ENCODE peak calls at places on chromosomes 1 and 21, in nine cellular contexts. F, C, Q, U, W, L, O, H and J are unnamed samples.
A peak's percentile ranks its signal among the peaks of the same experiment; 100 is the strongest.

GRCh38 chr1:25771246-25772114 is 28.5 kb upstream of the SELENON start:
- DNase-seq in F (no peak), C (no peak), Q (peak; percentile 5), U (no peak), W (no peak), L (peak; percentile 36), O (no peak), H (peak; percentile 80), J (peak; percentile 66)

GRCh38 chr1:92186081-92186480 is 31.6 kb upstream of the C1orf146 start:
- DNase-seq in F (no peak), C (no peak), Q (peak; percentile 73), U (peak; percentile 63), W (no peak), L (no peak), O (no peak), H (no peak), J (peak; percentile 31)

GRCh38 chr1:153531638-153532037 is 4.2 kb downstream of the S100A6 start:
- DNase-seq in F (no peak), C (no peak), Q (no peak), U (no peak), W (no peak), L (no peak), O (no peak), H (peak; percentile 13), J (no peak)

GRCh38 chr1:203145321-203146041 is 18.0 kb downstream of the ADORA1 start:
- DNase-seq in F (no peak), C (no peak), Q (no peak), U (no peak), W (no peak), L (no peak), O (no peak), H (no peak), J (no peak)

GRCh38 chr21:24290151-24290833 is 1317.0 kb downstream of the MRPL39 start:
- DNase-seq in F (no peak), C (no peak), Q (no peak), U (no peak), W (no peak), L (no peak), O (no peak), H (no peak), J (no peak)

GRCh38 chr1:54001620-54002019 is 16.4 kb downstream of the LDLRAD1 start:
- DNase-seq in F (no peak), C (no peak), Q (no peak), U (no peak), W (no peak), L (no peak), O (no peak), H (peak; percentile 33), J (no peak)

GRCh38 chr21:38997051-38997450 is 186.2 kb downstream of the PSMG1 start:
- DNase-seq in F (no peak), C (no peak), Q (no peak), U (no peak), W (no peak), L (no peak), O (no peak), H (no peak), J (no peak)

GRCh38 chr1:91799159-91799558 is 86.8 kb downstream of the TGFBR3 start:
- DNase-seq in F (no peak), C (peak; percentile 80), Q (no peak), U (no peak), W (no peak), L (no peak), O (no peak), H (no peak), J (no peak)

GRCh38 chr1:54355931-54356679 is 50.1 kb downstream of the SSBP3 start:
- DNase-seq in F (no peak), C (no peak), Q (no peak), U (no peak), W (no peak), L (peak; percentile 29), O (no peak), H (peak; percentile 65), J (peak; percentile 52)

GRCh38 chr1:53110370-53111072 is 31.9 kb downstream of the SLC1A7 start:
- DNase-seq in F (peak; percentile 73), C (peak; percentile 91), Q (peak; percentile 66), U (peak; percentile 73), W (peak; percentile 65), L (no peak), O (no peak), H (no peak), J (peak; percentile 81)

GRCh38 chr1:191851799-191852595 is 306.3 kb upstream of the RGS18 start:
- DNase-seq in F (no peak), C (no peak), Q (peak; percentile 78), U (peak; percentile 18), W (peak; percentile 37), L (no peak), O (no peak), H (no peak), J (no peak)

GRCh38 chr21:27026501-27026900 is 59.6 kb upstream of the ADAMTS5 start:
- DNase-seq in F (no peak), C (no peak), Q (peak; percentile 10), U (no peak), W (no peak), L (no peak), O (no peak), H (peak; percentile 53), J (no peak)

GRCh38 chr1:187624812-187625542 is 796.2 kb downstream of the PLA2G4A start:
- DNase-seq in F (no peak), C (no peak), Q (peak; percentile 44), U (peak; percentile 10), W (peak; percentile 58), L (no peak), O (no peak), H (no peak), J (peak; percentile 40)

GRCh38 chr1:100704473-100704872 is 15.1 kb upstream of the VCAM1 start:
- DNase-seq in F (no peak), C (no peak), Q (no peak), U (no peak), W (no peak), L (no peak), O (no peak), H (no peak), J (no peak)

GRCh38 chr1:180956028-180956640 is 43.4 kb downstream of the KIAA1614 start:
- DNase-seq in F (no peak), C (no peak), Q (no peak), U (no peak), W (no peak), L (no peak), O (peak; percentile 15), H (no peak), J (no peak)

GRCh38 chr21:36210779-36211659 is 54.4 kb downstream of the DOP1B start:
- DNase-seq in F (no peak), C (no peak), Q (no peak), U (no peak), W (no peak), L (no peak), O (no peak), H (peak; percentile 56), J (no peak)

GRCh38 chr1:210558302-210558701 is 229.6 kb downstream of the HHAT start:
- DNase-seq in F (no peak), C (no peak), Q (peak; percentile 4), U (no peak), W (no peak), L (peak; percentile 25), O (no peak), H (no peak), J (peak; percentile 3)

GRCh38 chr1:212482352-212483153 is 49.8 kb downstream of the NENF start:
- DNase-seq in F (no peak), C (no peak), Q (peak; percentile 51), U (peak; percentile 75), W (peak; percentile 53), L (no peak), O (no peak), H (no peak), J (no peak)

GRCh38 chr1:206001476-206001888 is 1.7 kb downstream of the RAB7B start:
- DNase-seq in F (peak; percentile 75), C (peak; percentile 83), Q (peak; percentile 97), U (peak; percentile 97), W (peak; percentile 87), L (no peak), O (no peak), H (peak; percentile 71), J (peak; percentile 90)

GRCh38 chr1:37662031-37662755 is 27.5 kb upstream of the RSPO1 start:
- DNase-seq in F (no peak), C (no peak), Q (no peak), U (no peak), W (no peak), L (no peak), O (no peak), H (no peak), J (no peak)

GRCh38 chr1:244576259-244576892 is 76.5 kb upstream of the DESI2 start:
- DNase-seq in F (no peak), C (no peak), Q (no peak), U (peak; percentile 2), W (no peak), L (no peak), O (no peak), H (no peak), J (no peak)

GRCh38 chr1:97186381-97186780 is 464.8 kb downstream of the PTBP2 start:
- DNase-seq in F (no peak), C (no peak), Q (no peak), U (peak; percentile 22), W (peak; percentile 13), L (no peak), O (no peak), H (peak; percentile 63), J (peak; percentile 14)
- TF ChIP-seq CTCF in F (no peak), C (no peak), Q (no peak), U (peak; percentile 31), W (no peak), L (no peak), O (no peak), H (peak; percentile 68), J (peak; percentile 36)

GRCh38 chr1:8314346-8315280 is 3.3 kb upstream of the SLC45A1 start:
- DNase-seq in F (peak; percentile 73), C (peak; percentile 93), Q (peak; percentile 77), U (peak; percentile 77), W (peak; percentile 80), L (peak; percentile 86), O (peak; percentile 84), H (peak; percentile 94), J (peak; percentile 84)
- H3K4me3 ChIP-seq in F (no peak overlapping the region), C (no peak overlapping the region), Q (no peak overlapping the region), U (no peak overlapping the region), W (no peak overlapping the region), L (no peak overlapping the region), O (no peak overlapping the region), H (no peak overlapping the region), J (no peak overlapping the region)

DNA sequence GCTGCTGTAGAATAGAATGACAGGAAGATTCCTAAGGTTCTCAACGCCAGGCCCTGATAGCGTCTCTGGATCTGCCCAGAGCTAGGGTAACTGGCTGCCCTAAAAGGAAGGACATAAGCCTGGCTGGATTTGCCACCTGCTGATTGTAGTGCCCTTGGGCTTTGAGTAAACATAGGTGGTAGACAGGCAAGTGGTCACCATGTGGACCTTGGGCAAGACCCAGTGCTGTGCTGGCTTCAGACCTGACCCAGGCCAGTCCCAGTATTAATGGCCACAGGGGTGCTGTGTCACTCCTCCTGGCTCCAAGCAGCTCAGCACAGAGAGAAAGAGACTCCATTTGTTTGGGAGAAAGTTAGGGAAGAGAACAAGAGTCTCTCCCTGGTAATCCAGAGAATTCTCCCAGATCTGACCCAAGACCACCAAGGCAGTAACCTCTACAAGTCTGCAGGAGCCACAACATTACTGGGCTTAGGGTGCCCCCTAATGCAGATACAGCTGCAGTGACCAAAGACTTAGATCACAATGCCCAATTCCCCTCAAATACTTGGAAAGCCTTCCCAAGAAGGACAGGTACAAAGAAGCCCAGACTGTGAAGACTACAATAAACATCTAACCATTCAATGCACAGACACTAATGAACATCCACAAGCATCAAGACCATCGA is 44.5 kb downstream of the PHTF1 start:
- DNase-seq in F (no peak), C (no peak), Q (no peak), U (peak; percentile 3), W (no peak), L (no peak), O (no peak), H (peak; percentile 54), J (no peak)
- TF ChIP-seq CTCF in F (no peak), C (no peak), Q (peak; percentile 6), U (peak; percentile 1), W (no peak), L (no peak), O (no peak), H (peak; percentile 66), J (no peak)

GRCh38 chr1:46137901-46138300 is 5.5 kb upstream of the PIK3R3 start:
- DNase-seq in F (no peak), C (no peak), Q (peak; percentile 76), U (peak; percentile 35), W (peak; percentile 72), L (no peak), O (no peak), H (no peak), J (peak; percentile 60)
- H3K4me3 ChIP-seq in F (no peak overlapping the region), C (no peak overlapping the region), Q (peak overlapping the region; percentile 40), U (peak overlapping the region; percentile 9), W (peak overlapping the region; percentile 48), L (no peak overlapping the region), O (no peak overlapping the region), H (no peak overlapping the region), J (peak overlapping the region; percentile 54)